ENCODE peak calls at places on chromosomes 11 and 22, in ten cellular contexts. L, M, D, K, G, O, H, A, J and I are unnamed samples.

GRCh38 chr11:16612801-16613400 is 125.5 kb upstream of the C11orf58 start:
- DNase-seq in G (no peak), M (no peak), A (no peak), D (no peak), H (peak), J (no peak), L (no peak), O (no peak), K (no peak), I (peak)

GRCh38 chr11:44775366-44776356 is 48.9 kb downstream of the TSPAN18 start:
- DNase-seq in H (peak), L (peak), G (peak), M (no peak), K (no peak), A (peak), O (peak), J (peak), D (peak), I (peak)

GRCh38 chr11:70517996-70518907 is 119.9 kb downstream of the CTTN start:
- DNase-seq in K (no peak), D (no peak), O (peak), M (peak), L (no peak), H (no peak), A (no peak), J (peak), G (no peak), I (peak)

GRCh38 chr11:44631831-44632230 is 66.4 kb downstream of the CD82 start:
- DNase-seq in O (no peak), L (no peak), J (no peak), M (no peak), G (no peak), K (no peak), D (no peak), A (no peak), H (no peak), I (no peak)

GRCh38 chr11:124876818-124877630 is 11.8 kb downstream of the ROBO3 start:
- DNase-seq in G (no peak), M (no peak), O (no peak), L (no peak), K (no peak), J (no peak), H (no peak), A (no peak), D (no peak), I (no peak)

GRCh38 chr11:124725719-124726105 is 14.0 kb upstream of the NRGN start:
- DNase-seq in D (no peak), J (peak), H (no peak), L (no peak), G (no peak), M (peak), K (no peak), A (no peak), O (peak), I (peak)

GRCh38 chr22:22171357-22172218 is 73.0 kb upstream of the VPREB1 start:
- DNase-seq in M (no peak), K (no peak), H (no peak), J (no peak), D (no peak), L (no peak), G (no peak), A (no peak), O (no peak), I (no peak)

GRCh38 chr11:111913997-111914396 is 1.5 kb downstream of the HSPB2 start:
- DNase-seq in H (no peak), D (no peak), L (no peak), O (peak), M (no peak), A (no peak), K (no peak), G (no peak), J (peak), I (peak)

GRCh38 chr11:117823294-117823940 is 1.1 kb downstream of the FXYD2 start:
- DNase-seq in D (no peak), H (no peak), M (no peak), K (no peak), G (peak), A (no peak), O (no peak), L (no peak), J (no peak), I (no peak)

GRCh38 chr11:67347964-67348749 is 5.2 kb downstream of the POLD4 start:
- DNase-seq in O (no peak), K (no peak), H (no peak), G (no peak), L (no peak), M (no peak), D (no peak), A (no peak), J (no peak), I (no peak)

GRCh38 chr11:100752371-100753073 is 65.4 kb downstream of the ARHGAP42 start:
- DNase-seq in O (no peak), J (no peak), M (no peak), G (no peak), H (peak), D (no peak), L (no peak), K (no peak), A (no peak), I (no peak)

GRCh38 chr11:84795698-84796097 is 831.4 kb downstream of the DLG2 start:
- DNase-seq in G (no peak), D (no peak), M (no peak), L (no peak), J (no peak), K (no peak), O (no peak), A (no peak), H (no peak), I (no peak)

GRCh38 chr11:14969922-14970323 is 2.2 kb downstream of the CALCA start:
- DNase-seq in O (peak), M (no peak), G (peak), D (no peak), H (peak), K (no peak), L (peak), J (no peak), A (no peak), I (no peak)

GRCh38 chr11:111417766-111418435 is 38.8 kb upstream of the POU2AF1 start:
- DNase-seq in L (no peak), J (peak), G (no peak), K (no peak), H (no peak), D (no peak), M (no peak), A (no peak), O (peak), I (peak)

GRCh38 chr11:99422581-99423434 is 402.1 kb downstream of the CNTN5 start:
- DNase-seq in M (no peak), L (no peak), O (no peak), A (no peak), J (no peak), G (no peak), D (no peak), H (no peak), K (no peak), I (no peak)

GRCh38 chr11:1326435-1327063 is 17.1 kb upstream of the TOLLIP start:
- DNase-seq in M (no peak), J (no peak), A (no peak), O (peak), K (no peak), D (no peak), G (no peak), L (no peak), H (no peak), I (peak)

GRCh38 chr11:1356007-1356435 is 33.7 kb upstream of the BRSK2 start:
- DNase-seq in O (no peak), K (no peak), H (no peak), M (no peak), G (no peak), L (no peak), J (peak), A (no peak), D (no peak), I (no peak)

GRCh38 chr22:35039625-35040024 is 26.3 kb upstream of the ISX start:
- DNase-seq in M (no peak), O (no peak), A (no peak), K (no peak), J (no peak), H (no peak), D (no peak), L (no peak), G (no peak), I (no peak)

GRCh38 chr22:19810381-19811141 is 44.1 kb downstream of the GNB1L start:
- DNase-seq in M (no peak), K (no peak), A (no peak), G (peak), J (peak), H (no peak), D (no peak), O (peak), L (no peak), I (peak)

GRCh38 chr11:78749243-78749730 is 174.6 kb upstream of the NARS2 start:
- DNase-seq in L (no peak), J (no peak), D (no peak), H (no peak), O (no peak), K (no peak), G (no peak), A (no peak), M (no peak), I (no peak)

GRCh38 chr11:27041141-27041869 is 690 bp downstream of the BBOX1 start:
- DNase-seq in G (no peak), D (no peak), L (no peak), M (no peak), K (peak), A (no peak), J (no peak), O (no peak), H (no peak), I (no peak)

GRCh38 chr22:50173221-50173982 is 2.9 kb downstream of the PANX2 start:
- DNase-seq in D (no peak), G (no peak), A (no peak), K (no peak), O (no peak), H (no peak), J (no peak), L (no peak), M (no peak), I (no peak)

GRCh38 chr11:41201156-41201555 is 258.3 kb downstream of the LRRC4C start:
- DNase-seq in J (peak), H (peak), G (no peak), D (no peak), L (no peak), A (no peak), M (peak), O (no peak), K (peak), I (peak)

GRCh38 chr11:58928082-58928574 is 11.2 kb upstream of the GLYATL1 start:
- DNase-seq in D (no peak), A (no peak), K (no peak), G (no peak), J (no peak), H (no peak), L (no peak), O (no peak), M (peak), I (no peak)

GRCh38 chr11:3955299-3955665 is 99.8 kb downstream of the STIM1 start:
- DNase-seq in M (no peak), L (no peak), D (no peak), A (no peak), J (no peak), K (no peak), O (no peak), H (no peak), G (no peak), I (no peak)

GRCh38 chr11:118894192-118894591 is 10.5 kb downstream of the CXCR5 start:
- DNase-seq in J (no peak), A (no peak), K (no peak), O (no peak), G (no peak), L (no peak), D (no peak), H (no peak), M (no peak), I (no peak)

GRCh38 chr11:82775736-82776346 is 42.2 kb upstream of the FAM181B start:
- DNase-seq in M (peak), G (peak), L (no peak), O (peak), J (peak), K (no peak), H (no peak), D (no peak), A (no peak), I (peak)

GRCh38 chr22:28976588-28976987 is 85.0 kb downstream of the C22orf31 start:
- DNase-seq in H (no peak), D (no peak), K (no peak), O (peak), L (no peak), J (peak), M (peak), A (no peak), G (no peak), I (peak)

GRCh38 chr11:108958446-108959123 is 293.7 kb downstream of the DDX10 start:
- DNase-seq in O (peak), J (peak), M (peak), G (no peak), D (no peak), K (no peak), L (no peak), A (no peak), H (no peak), I (peak)

GRCh38 chr11:7677071-7677470 is 3.8 kb upstream of the CYB5R2 start:
- DNase-seq in L (no peak), M (no peak), J (no peak), A (no peak), H (no peak), D (no peak), G (no peak), O (no peak), K (no peak), I (no peak)

GRCh38 chr11:72569966-72570892 is 104.0 kb downstream of the PDE2A start:
- DNase-seq in J (peak), M (peak), G (no peak), K (no peak), A (no peak), D (no peak), L (no peak), H (no peak), O (peak), I (peak)

GRCh38 chr22:29070490-29070889 is 2.3 kb upstream of the KREMEN1 start:
- DNase-seq in J (no peak), M (no peak), O (no peak), G (no peak), L (no peak), K (no peak), A (no peak), H (no peak), D (no peak), I (no peak)